ENCODE peak calls at places on chromosomes 4 and X, in eight cellular contexts. One of them, this sample, is unnamed.

GRCh38 chr4:159240690-159241089 is 137.8 kb downstream of the RAPGEF2 start:
- DNase-seq in pancreas: no peak
- DNase-seq in ovary: no peak
- DNase-seq in hepatocyte: no peak
- DNase-seq in heart left ventricle: no peak
- DNase-seq in mammary epithelial cell: no peak
- DNase-seq in left lung: no peak
- DNase-seq in uterus: no peak
- DNase-seq in this sample: no peak

GRCh38 chr4:80036306-80036705 is 36.7 kb downstream of the ANTXR2 start:
- DNase-seq in pancreas: no peak
- DNase-seq in hepatocyte: no peak
- DNase-seq in heart left ventricle: no peak
- DNase-seq in left lung: peak; percentile 6
- DNase-seq in ovary: peak; percentile 22
- DNase-seq in uterus: no peak
- DNase-seq in mammary epithelial cell: no peak
- DNase-seq in this sample: no peak

GRCh38 chr4:45471335-45471734 is 652.5 kb downstream of the GABRG1 start:
- DNase-seq in left lung: peak; percentile 35
- DNase-seq in ovary: no peak
- DNase-seq in mammary epithelial cell: no peak
- DNase-seq in hepatocyte: no peak
- DNase-seq in uterus: no peak
- DNase-seq in pancreas: no peak
- DNase-seq in heart left ventricle: no peak
- DNase-seq in this sample: no peak

GRCh38 chrX:149630681-149631292 is 805 bp downstream of the TMEM185A start:
- DNase-seq in left lung: no peak
- DNase-seq in heart left ventricle: no peak
- DNase-seq in mammary epithelial cell: peak; percentile 18
- DNase-seq in pancreas: no peak
- DNase-seq in hepatocyte: peak; percentile 35
- DNase-seq in uterus: no peak
- DNase-seq in ovary: peak; percentile 24
- DNase-seq in this sample: peak; percentile 2

GRCh38 chrX:3522016-3522690 is 175.7 kb upstream of the MXRA5 start:
- DNase-seq in ovary: no peak
- DNase-seq in mammary epithelial cell: no peak
- DNase-seq in pancreas: no peak
- DNase-seq in left lung: no peak
- DNase-seq in heart left ventricle: no peak
- DNase-seq in uterus: no peak
- DNase-seq in hepatocyte: no peak
- DNase-seq in this sample: no peak

GRCh38 chr4:143254479-143255216 is 69.9 kb downstream of the USP38 start:
- DNase-seq in ovary: no peak
- DNase-seq in heart left ventricle: no peak
- DNase-seq in mammary epithelial cell: no peak
- DNase-seq in left lung: no peak
- DNase-seq in uterus: no peak
- DNase-seq in pancreas: no peak
- DNase-seq in hepatocyte: no peak
- DNase-seq in this sample: no peak

GRCh38 chr4:82790060-82790660 is 8.4 kb downstream of the SCD5 start:
- DNase-seq in pancreas: no peak
- DNase-seq in uterus: no peak
- DNase-seq in heart left ventricle: no peak
- DNase-seq in ovary: no peak
- DNase-seq in mammary epithelial cell: no peak
- DNase-seq in left lung: no peak
- DNase-seq in hepatocyte: no peak
- DNase-seq in this sample: no peak

GRCh38 chr4:8085491-8086479 is 72.8 kb downstream of the ABLIM2 start:
- DNase-seq in mammary epithelial cell: no peak
- DNase-seq in pancreas: no peak
- DNase-seq in left lung: peak; percentile 37
- DNase-seq in ovary: no peak
- DNase-seq in heart left ventricle: no peak
- DNase-seq in hepatocyte: no peak
- DNase-seq in uterus: no peak
- DNase-seq in this sample: no peak

GRCh38 chr4:5708171-5708828 is at the start of gene EVC2:
- DNase-seq in left lung: peak; percentile 88
- DNase-seq in pancreas: peak; percentile 53
- DNase-seq in uterus: peak; percentile 83
- DNase-seq in ovary: peak; percentile 87
- DNase-seq in heart left ventricle: peak; percentile 79
- DNase-seq in mammary epithelial cell: peak; percentile 50
- DNase-seq in hepatocyte: peak; percentile 70
- DNase-seq in this sample: peak; percentile 51

GRCh38 chr4:42347076-42347475 is 50.2 kb upstream of the SHISA3 start:
- DNase-seq in hepatocyte: no peak
- DNase-seq in uterus: no peak
- DNase-seq in mammary epithelial cell: no peak
- DNase-seq in pancreas: no peak
- DNase-seq in left lung: no peak
- DNase-seq in ovary: no peak
- DNase-seq in heart left ventricle: peak; percentile 26
- DNase-seq in this sample: no peak

GRCh38 chr4:142404191-142404611 is 441.9 kb downstream of the INPP4B start:
- DNase-seq in mammary epithelial cell: peak; percentile 81
- DNase-seq in hepatocyte: no peak
- DNase-seq in uterus: peak; percentile 20
- DNase-seq in left lung: peak; percentile 28
- DNase-seq in ovary: no peak
- DNase-seq in pancreas: no peak
- DNase-seq in heart left ventricle: peak; percentile 43
- DNase-seq in this sample: peak; percentile 65

GRCh38 chr4:55356991-55357461 is 11.0 kb downstream of the SRD5A3 start:
- DNase-seq in left lung: no peak
- DNase-seq in ovary: no peak
- DNase-seq in uterus: no peak
- DNase-seq in pancreas: no peak
- DNase-seq in heart left ventricle: no peak
- DNase-seq in hepatocyte: peak; percentile 28
- DNase-seq in mammary epithelial cell: no peak
- DNase-seq in this sample: no peak

GRCh38 chr4:73606465-73606974 is 13.7 kb downstream of the RASSF6 start:
- DNase-seq in ovary: no peak
- DNase-seq in heart left ventricle: no peak
- DNase-seq in mammary epithelial cell: peak; percentile 26
- DNase-seq in uterus: no peak
- DNase-seq in left lung: no peak
- DNase-seq in pancreas: peak; percentile 14
- DNase-seq in hepatocyte: peak; percentile 23
- DNase-seq in this sample: no peak

GRCh38 chr4:95095352-95095974 is 337.7 kb downstream of the BMPR1B start:
- DNase-seq in heart left ventricle: no peak
- DNase-seq in hepatocyte: peak; percentile 58
- DNase-seq in ovary: no peak
- DNase-seq in mammary epithelial cell: peak; percentile 37
- DNase-seq in uterus: no peak
- DNase-seq in left lung: no peak
- DNase-seq in pancreas: no peak
- DNase-seq in this sample: no peak

GRCh38 chrX:137164329-137164728 is 130.5 kb upstream of the GPR101 start:
- DNase-seq in left lung: no peak
- DNase-seq in ovary: no peak
- DNase-seq in hepatocyte: no peak
- DNase-seq in heart left ventricle: no peak
- DNase-seq in mammary epithelial cell: no peak
- DNase-seq in pancreas: no peak
- DNase-seq in uterus: no peak
- DNase-seq in this sample: no peak

GRCh38 chr4:6926681-6927478 is 17.3 kb downstream of the TBC1D14 start:
- DNase-seq in left lung: peak; percentile 90
- DNase-seq in pancreas: peak; percentile 52
- DNase-seq in mammary epithelial cell: no peak
- DNase-seq in hepatocyte: peak; percentile 89
- DNase-seq in ovary: peak; percentile 64
- DNase-seq in uterus: no peak
- DNase-seq in heart left ventricle: peak; percentile 58
- DNase-seq in this sample: no peak

GRCh38 chr4:146508229-146508939 is 13.4 kb downstream of the SLC10A7 start:
- DNase-seq in mammary epithelial cell: no peak
- DNase-seq in uterus: no peak
- DNase-seq in pancreas: no peak
- DNase-seq in hepatocyte: no peak
- DNase-seq in ovary: no peak
- DNase-seq in left lung: no peak
- DNase-seq in heart left ventricle: no peak
- DNase-seq in this sample: no peak

GRCh38 chr4:93396274-93396673 is 432.3 kb upstream of the ATOH1 start:
- DNase-seq in mammary epithelial cell: peak; percentile 47
- DNase-seq in pancreas: no peak
- DNase-seq in ovary: no peak
- DNase-seq in uterus: no peak
- DNase-seq in heart left ventricle: no peak
- DNase-seq in hepatocyte: no peak
- DNase-seq in left lung: no peak
- DNase-seq in this sample: peak; percentile 30

GRCh38 chrX:105837227-105837626 is 14.9 kb downstream of the NRK start:
- DNase-seq in ovary: peak; percentile 78
- DNase-seq in uterus: peak; percentile 68
- DNase-seq in pancreas: peak; percentile 21
- DNase-seq in heart left ventricle: peak; percentile 77
- DNase-seq in left lung: no peak
- DNase-seq in hepatocyte: peak; percentile 49
- DNase-seq in mammary epithelial cell: peak; percentile 77
- DNase-seq in this sample: peak; percentile 78

DNA sequence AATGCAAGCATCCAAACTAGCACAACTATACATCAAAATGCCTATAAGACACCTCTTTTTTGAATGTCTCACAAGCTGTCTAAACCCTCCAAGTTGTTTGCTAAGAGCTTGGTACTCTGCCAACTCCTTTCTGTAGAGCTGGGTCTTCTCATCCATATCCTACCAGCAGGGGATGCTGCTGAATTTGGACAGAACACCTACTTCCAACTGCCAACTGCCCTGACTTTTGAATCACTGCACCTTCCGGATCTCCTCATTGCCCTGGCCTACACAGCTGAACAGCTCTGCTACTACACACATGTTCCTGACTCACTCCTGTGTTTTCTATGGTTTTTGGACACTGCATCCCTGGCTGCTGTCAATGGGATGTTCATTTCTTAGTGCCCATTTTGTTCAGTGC is 18.7 kb downstream of the FAM184B start:
- DNase-seq in uterus: no peak
- DNase-seq in hepatocyte: no peak
- DNase-seq in mammary epithelial cell: peak; percentile 67
- DNase-seq in pancreas: no peak
- DNase-seq in heart left ventricle: no peak
- DNase-seq in ovary: no peak
- DNase-seq in left lung: no peak
- DNase-seq in this sample: peak; percentile 82
- TF ChIP-seq CTCF in uterus: no peak
- TF ChIP-seq CTCF in hepatocyte: no peak
- TF ChIP-seq CTCF in mammary epithelial cell: peak; percentile 54
- TF ChIP-seq CTCF in pancreas: no peak
- TF ChIP-seq CTCF in heart left ventricle: no peak
- TF ChIP-seq CTCF in ovary: no peak
- TF ChIP-seq CTCF in left lung: no peak
- TF ChIP-seq CTCF in this sample: peak; percentile 75

GRCh38 chr4:40231464-40231863 is 34.6 kb downstream of the RHOH start:
- DNase-seq in left lung: no peak
- DNase-seq in hepatocyte: no peak
- DNase-seq in pancreas: no peak
- DNase-seq in ovary: no peak
- DNase-seq in mammary epithelial cell: no peak
- DNase-seq in uterus: no peak
- DNase-seq in heart left ventricle: no peak
- DNase-seq in this sample: no peak

GRCh38 chr4:40234519-40235039 is 37.7 kb downstream of the RHOH start:
- DNase-seq in mammary epithelial cell: no peak
- DNase-seq in left lung: no peak
- DNase-seq in uterus: no peak
- DNase-seq in ovary: no peak
- DNase-seq in heart left ventricle: no peak
- DNase-seq in hepatocyte: no peak
- DNase-seq in pancreas: no peak
- DNase-seq in this sample: no peak

GRCh38 chr4:40232610-40233009 is 35.8 kb downstream of the RHOH start:
- DNase-seq in pancreas: no peak
- DNase-seq in ovary: no peak
- DNase-seq in mammary epithelial cell: no peak
- DNase-seq in left lung: no peak
- DNase-seq in hepatocyte: no peak
- DNase-seq in heart left ventricle: no peak
- DNase-seq in uterus: no peak
- DNase-seq in this sample: no peak

GRCh38 chr4:40228497-40229365 is 31.9 kb downstream of the RHOH start:
- DNase-seq in ovary: no peak
- DNase-seq in pancreas: no peak
- DNase-seq in heart left ventricle: no peak
- DNase-seq in hepatocyte: no peak
- DNase-seq in left lung: no peak
- DNase-seq in mammary epithelial cell: no peak
- DNase-seq in uterus: no peak
- DNase-seq in this sample: no peak

DNA sequence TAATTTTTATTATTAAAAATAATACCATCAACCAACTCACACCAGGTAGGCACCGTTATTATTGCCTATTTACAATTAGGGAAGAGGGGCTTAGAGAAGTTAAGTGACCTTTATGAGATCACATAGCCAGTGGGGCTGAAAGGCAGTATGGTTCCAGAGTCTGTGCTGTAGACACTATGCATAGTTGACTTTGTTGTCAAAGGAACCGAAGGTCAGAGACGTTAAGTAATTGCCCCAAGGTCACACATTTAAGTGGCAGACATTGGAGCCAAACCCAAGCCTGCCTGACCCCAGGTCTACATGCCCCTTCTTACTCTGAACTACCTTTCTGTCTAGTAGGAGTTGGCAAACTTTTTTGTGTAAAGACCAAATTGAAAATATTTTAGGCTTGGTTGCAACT is 36.4 kb downstream of the RHOH start:
- DNase-seq in uterus: no peak
- DNase-seq in heart left ventricle: no peak
- DNase-seq in pancreas: no peak
- DNase-seq in mammary epithelial cell: no peak
- DNase-seq in ovary: no peak
- DNase-seq in left lung: no peak
- DNase-seq in hepatocyte: no peak
- DNase-seq in this sample: no peak
- H3K4me1 ChIP-seq in uterus: no peaks in the 10 kb centered on the region
- H3K4me1 ChIP-seq in heart left ventricle: peaks cover 25% of the 10 kb centered on the region
- H3K4me1 ChIP-seq in pancreas: no peaks in the 10 kb centered on the region
- H3K4me1 ChIP-seq in mammary epithelial cell: no peaks in the 10 kb centered on the region
- H3K4me1 ChIP-seq in ovary: no peaks in the 10 kb centered on the region
- H3K4me1 ChIP-seq in left lung: no peaks in the 10 kb centered on the region
- H3K4me1 ChIP-seq in hepatocyte: no peaks in the 10 kb centered on the region
- H3K4me1 ChIP-seq in this sample: no peaks in the 10 kb centered on the region

GRCh38 chrX:68843992-68844391 is 15.2 kb downstream of the EFNB1 start:
- DNase-seq in pancreas: no peak
- DNase-seq in mammary epithelial cell: peak; percentile 68
- DNase-seq in left lung: no peak
- DNase-seq in hepatocyte: no peak
- DNase-seq in ovary: no peak
- DNase-seq in uterus: no peak
- DNase-seq in heart left ventricle: no peak
- DNase-seq in this sample: peak; percentile 55
- H3K27ac ChIP-seq in pancreas: no peak overlapping the region
- H3K27ac ChIP-seq in mammary epithelial cell: peak overlapping the region; percentile 50
- H3K27ac ChIP-seq in left lung: no peak overlapping the region
- H3K27ac ChIP-seq in hepatocyte: no peak overlapping the region
- H3K27ac ChIP-seq in ovary: no peak overlapping the region
- H3K27ac ChIP-seq in uterus: no peak overlapping the region
- H3K27ac ChIP-seq in heart left ventricle: no peak overlapping the region
- H3K27ac ChIP-seq in this sample: peak overlapping the region; percentile 74

GRCh38 chrX:153922932-153923857 is 2.9 kb downstream of the ARHGAP4 start:
- DNase-seq in hepatocyte: peak; percentile 50
- DNase-seq in pancreas: peak; percentile 81
- DNase-seq in uterus: peak; percentile 82
- DNase-seq in left lung: peak; percentile 87
- DNase-seq in ovary: peak; percentile 86
- DNase-seq in heart left ventricle: peak; percentile 86
- DNase-seq in mammary epithelial cell: peak; percentile 17
- DNase-seq in this sample: no peak
- TF ChIP-seq CTCF in hepatocyte: no peak
- TF ChIP-seq CTCF in pancreas: peak; percentile 22
- TF ChIP-seq CTCF in uterus: peak; percentile 54
- TF ChIP-seq CTCF in left lung: peak; percentile 39
- TF ChIP-seq CTCF in ovary: no peak
- TF ChIP-seq CTCF in heart left ventricle: peak; percentile 37
- TF ChIP-seq CTCF in mammary epithelial cell: peak; percentile 23
- TF ChIP-seq CTCF in this sample: no peak

This sample was measured in foreskin keratinocyte.